ENCODE peak calls at places on chromosomes 1 and 21, in five cellular contexts. One of them, this sample, is unnamed.

GRCh38 chr1:180563013-180563827 is 4.5 kb downstream of the OVAAL start:
- DNase-seq in IMR-90: peak; percentile 77
- DNase-seq in heart left ventricle: peak; percentile 40
- DNase-seq in Peyer's patch: no peak
- DNase-seq in HCT116: no peak
- DNase-seq in this sample: peak; percentile 21

GRCh38 chr1:115515270-115515669 is 126.5 kb upstream of the VANGL1 start:
- DNase-seq in heart left ventricle: no peak
- DNase-seq in IMR-90: no peak
- DNase-seq in HCT116: no peak
- DNase-seq in Peyer's patch: no peak
- DNase-seq in this sample: no peak

GRCh38 chr1:85575363-85575995 is 5.1 kb upstream of the CCN1 start:
- DNase-seq in HCT116: no peak
- DNase-seq in heart left ventricle: no peak
- DNase-seq in Peyer's patch: no peak
- DNase-seq in IMR-90: no peak
- DNase-seq in this sample: no peak

GRCh38 chr21:41753001-41753725 is 13.7 kb downstream of the RIPK4 start:
- DNase-seq in IMR-90: no peak
- DNase-seq in Peyer's patch: no peak
- DNase-seq in heart left ventricle: no peak
- DNase-seq in HCT116: no peak
- DNase-seq in this sample: no peak

GRCh38 chr1:155929057-155929456 is 5.2 kb downstream of the KHDC4 start:
- DNase-seq in heart left ventricle: no peak
- DNase-seq in Peyer's patch: no peak
- DNase-seq in HCT116: no peak
- DNase-seq in IMR-90: no peak
- DNase-seq in this sample: no peak

GRCh38 chr1:235151033-235151432 is 10.0 kb downstream of the RBM34 start:
- DNase-seq in HCT116: no peak
- DNase-seq in heart left ventricle: no peak
- DNase-seq in IMR-90: no peak
- DNase-seq in Peyer's patch: no peak
- DNase-seq in this sample: no peak

GRCh38 chr1:231684333-231685244 is 58.0 kb downstream of the DISC1 start:
- DNase-seq in HCT116: no peak
- DNase-seq in Peyer's patch: no peak
- DNase-seq in heart left ventricle: no peak
- DNase-seq in IMR-90: peak; percentile 22
- DNase-seq in this sample: peak; percentile 48

GRCh38 chr1:85818371-85818770 is 110.1 kb upstream of the ZNHIT6 start:
- DNase-seq in HCT116: no peak
- DNase-seq in Peyer's patch: no peak
- DNase-seq in IMR-90: peak; percentile 79
- DNase-seq in heart left ventricle: no peak
- DNase-seq in this sample: no peak

GRCh38 chr1:5998906-5999301 is 6.7 kb upstream of the NPHP4 start:
- DNase-seq in heart left ventricle: no peak
- DNase-seq in Peyer's patch: no peak
- DNase-seq in IMR-90: no peak
- DNase-seq in HCT116: no peak
- DNase-seq in this sample: no peak

GRCh38 chr1:227883641-227884301 is 64.0 kb downstream of the WNT9A start:
- DNase-seq in HCT116: no peak
- DNase-seq in heart left ventricle: peak; percentile 17
- DNase-seq in Peyer's patch: no peak
- DNase-seq in IMR-90: no peak
- DNase-seq in this sample: no peak

GRCh38 chr1:23629728-23630290 is 61.8 kb upstream of the RPL11 start:
- DNase-seq in heart left ventricle: no peak
- DNase-seq in IMR-90: no peak
- DNase-seq in HCT116: no peak
- DNase-seq in Peyer's patch: no peak
- DNase-seq in this sample: no peak

GRCh38 chr1:151318975-151319374 is 8.2 kb downstream of the PI4KB start:
- DNase-seq in IMR-90: no peak
- DNase-seq in heart left ventricle: no peak
- DNase-seq in Peyer's patch: no peak
- DNase-seq in HCT116: no peak
- DNase-seq in this sample: no peak

GRCh38 chr21:26140185-26140584 is 30.4 kb downstream of the APP start:
- DNase-seq in IMR-90: peak; percentile 99
- DNase-seq in Peyer's patch: no peak
- DNase-seq in HCT116: peak; percentile 90
- DNase-seq in heart left ventricle: peak; percentile 75
- DNase-seq in this sample: peak; percentile 44

GRCh38 chr1:39363267-39363666 is 128.2 kb upstream of the BMP8A start:
- DNase-seq in Peyer's patch: no peak
- DNase-seq in heart left ventricle: no peak
- DNase-seq in HCT116: no peak
- DNase-seq in IMR-90: no peak
- DNase-seq in this sample: no peak

GRCh38 chr1:35261412-35262120 is 6.9 kb upstream of the ZMYM4 start:
- DNase-seq in HCT116: no peak
- DNase-seq in IMR-90: no peak
- DNase-seq in Peyer's patch: no peak
- DNase-seq in heart left ventricle: no peak
- DNase-seq in this sample: no peak

GRCh38 chr1:205042911-205043806 is at the start of gene CNTN2:
- DNase-seq in heart left ventricle: no peak
- DNase-seq in Peyer's patch: no peak
- DNase-seq in HCT116: no peak
- DNase-seq in IMR-90: no peak
- DNase-seq in this sample: no peak

GRCh38 chr21:42400525-42400924 is 3.2 kb upstream of the UBASH3A start:
- DNase-seq in IMR-90: peak; percentile 11
- DNase-seq in Peyer's patch: no peak
- DNase-seq in heart left ventricle: no peak
- DNase-seq in HCT116: no peak
- DNase-seq in this sample: no peak

GRCh38 chr1:220283616-220284015 is 11.4 kb upstream of the RAB3GAP2 start:
- DNase-seq in IMR-90: peak; percentile 29
- DNase-seq in Peyer's patch: no peak
- DNase-seq in HCT116: no peak
- DNase-seq in heart left ventricle: no peak
- DNase-seq in this sample: no peak

GRCh38 chr1:55288245-55288644 is 73.1 kb upstream of the USP24 start:
- DNase-seq in HCT116: no peak
- DNase-seq in Peyer's patch: peak; percentile 59
- DNase-seq in heart left ventricle: no peak
- DNase-seq in IMR-90: no peak
- DNase-seq in this sample: peak; percentile 19

GRCh38 chr1:48526045-48526714 is 54.2 kb upstream of the SPATA6 start:
- DNase-seq in heart left ventricle: no peak
- DNase-seq in HCT116: no peak
- DNase-seq in IMR-90: peak; percentile 35
- DNase-seq in Peyer's patch: no peak
- DNase-seq in this sample: peak; percentile 15

GRCh38 chr1:178374016-178374415 is 122.7 kb downstream of the CLEC20A start:
- DNase-seq in HCT116: no peak
- DNase-seq in Peyer's patch: no peak
- DNase-seq in heart left ventricle: no peak
- DNase-seq in IMR-90: no peak
- DNase-seq in this sample: no peak

GRCh38 chr1:223716302-223716862 is 4.0 kb downstream of the CAPN2 start:
- DNase-seq in heart left ventricle: no peak
- DNase-seq in Peyer's patch: peak; percentile 61
- DNase-seq in HCT116: no peak
- DNase-seq in IMR-90: no peak
- DNase-seq in this sample: peak; percentile 43
- TF ChIP-seq POLR2A in heart left ventricle: no peak
- TF ChIP-seq POLR2A in Peyer's patch: no peak
- TF ChIP-seq POLR2A in HCT116: no peak
- TF ChIP-seq POLR2A in IMR-90: no peak
- TF ChIP-seq POLR2A in this sample: no peak

DNA sequence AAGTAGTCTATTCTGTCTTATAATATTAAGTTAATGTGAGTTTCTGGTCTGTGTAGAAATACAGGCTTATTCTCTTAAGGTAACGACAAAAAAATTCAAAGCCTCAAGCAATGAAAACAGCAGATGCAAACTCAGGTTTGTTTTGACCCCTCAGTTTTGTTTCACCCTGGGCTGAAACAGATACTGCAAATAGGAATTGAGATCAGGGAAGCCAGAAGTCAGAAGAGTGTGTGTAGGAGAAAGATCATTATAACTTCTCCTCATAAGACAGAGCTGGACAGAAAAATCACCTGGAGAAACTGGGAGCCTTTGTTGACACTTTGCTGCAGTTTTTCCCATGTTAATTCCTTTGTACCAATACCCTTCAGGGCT is 23.8 kb downstream of the LRRC8B start:
- DNase-seq in Peyer's patch: no peak
- DNase-seq in IMR-90: no peak
- DNase-seq in HCT116: no peak
- DNase-seq in heart left ventricle: no peak
- DNase-seq in this sample: no peak
- H3K4me1 ChIP-seq in Peyer's patch: peaks cover 7% of the 10 kb centered on the region
- H3K4me1 ChIP-seq in IMR-90: no peaks in the 10 kb centered on the region
- H3K4me1 ChIP-seq in HCT116: no peaks in the 10 kb centered on the region
- H3K4me1 ChIP-seq in heart left ventricle: peaks cover 29% of the 10 kb centered on the region
- H3K4me1 ChIP-seq in this sample: peaks cover 5% of the 10 kb centered on the region

DNA sequence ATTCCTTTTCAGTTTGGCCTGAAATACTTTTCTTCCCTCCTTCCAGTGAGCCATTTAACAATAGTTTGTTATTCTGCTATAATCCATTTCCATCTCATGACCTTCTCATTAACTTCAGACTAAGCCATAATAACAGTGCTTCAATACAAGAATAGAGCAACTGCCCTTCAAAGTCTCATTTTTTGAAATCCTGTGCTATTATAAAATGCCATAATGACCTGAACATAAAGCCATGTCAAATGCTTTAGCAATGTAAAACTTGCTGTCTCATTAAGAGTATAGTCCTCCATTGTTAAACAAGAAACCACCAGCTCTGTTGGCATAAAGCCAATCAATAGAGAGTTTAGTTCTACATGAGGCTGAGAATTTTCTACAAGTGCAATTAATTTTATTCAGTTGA is 9.6 kb upstream of the PIGK start:
- DNase-seq in IMR-90: no peak
- DNase-seq in HCT116: no peak
- DNase-seq in heart left ventricle: no peak
- DNase-seq in Peyer's patch: no peak
- DNase-seq in this sample: no peak
- TF ChIP-seq POLR2A in IMR-90: no peak
- TF ChIP-seq POLR2A in HCT116: no peak
- TF ChIP-seq POLR2A in heart left ventricle: no peak
- TF ChIP-seq POLR2A in Peyer's patch: no peak
- TF ChIP-seq POLR2A in this sample: no peak

DNA sequence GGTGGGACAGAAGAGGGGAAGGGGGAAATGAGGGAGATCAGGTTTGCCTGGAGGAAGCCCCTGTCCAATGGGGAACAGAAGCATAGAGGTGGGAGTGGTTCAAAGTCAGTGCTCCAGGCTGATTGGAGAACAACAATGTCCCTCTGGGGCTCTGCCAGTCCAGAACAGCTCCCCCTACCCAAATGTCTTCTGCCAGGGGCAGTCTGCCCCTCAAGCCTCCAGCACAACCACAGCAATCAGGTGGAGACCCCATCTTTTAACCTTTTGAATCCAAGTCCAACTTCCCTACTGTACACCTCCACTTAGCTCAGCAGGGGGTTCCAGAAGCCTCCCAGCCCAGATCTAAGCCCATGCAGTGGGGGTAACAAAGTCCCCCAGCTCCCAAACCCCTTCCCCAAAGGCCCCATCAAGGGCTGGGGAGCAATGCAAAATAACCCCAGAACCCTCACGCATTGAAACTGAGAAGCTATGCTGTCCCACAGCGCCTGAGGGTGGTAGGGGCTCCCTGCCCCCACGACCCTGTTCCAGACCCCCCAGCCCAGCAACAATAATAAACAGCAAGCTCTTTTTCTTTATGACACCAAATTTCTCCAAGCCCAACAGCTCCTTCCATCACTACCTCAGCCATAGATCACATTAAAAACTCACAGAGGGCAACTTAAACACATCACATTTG is 3.3 kb downstream of the AHDC1 start:
- DNase-seq in IMR-90: peak; percentile 45
- DNase-seq in heart left ventricle: no peak
- DNase-seq in Peyer's patch: no peak
- DNase-seq in HCT116: no peak
- DNase-seq in this sample: no peak
- H3K4me1 ChIP-seq in IMR-90: peaks cover 48% of the 10 kb centered on the region
- H3K4me1 ChIP-seq in heart left ventricle: peaks cover 59% of the 10 kb centered on the region
- H3K4me1 ChIP-seq in Peyer's patch: peaks cover 74% of the 10 kb centered on the region
- H3K4me1 ChIP-seq in HCT116: peaks cover 36% of the 10 kb centered on the region
- H3K4me1 ChIP-seq in this sample: peaks cover 67% of the 10 kb centered on the region

GRCh38 chr1:207868252-207868768 is 42.6 kb downstream of the CD34 start:
- DNase-seq in heart left ventricle: peak; percentile 44
- DNase-seq in IMR-90: no peak
- DNase-seq in Peyer's patch: peak; percentile 50
- DNase-seq in HCT116: no peak
- DNase-seq in this sample: peak; percentile 60
- TF ChIP-seq POLR2A in heart left ventricle: no peak
- TF ChIP-seq POLR2A in IMR-90: no peak
- TF ChIP-seq POLR2A in Peyer's patch: peak; percentile 8
- TF ChIP-seq POLR2A in HCT116: no peak
- TF ChIP-seq POLR2A in this sample: no peak

GRCh38 chr1:27597511-27598216 is 6.3 kb downstream of the AHDC1 start:
- DNase-seq in IMR-90: peak; percentile 41
- DNase-seq in heart left ventricle: no peak
- DNase-seq in Peyer's patch: no peak
- DNase-seq in HCT116: no peak
- DNase-seq in this sample: no peak
- H3K4me1 ChIP-seq in IMR-90: peaks cover 70% of the 10 kb centered on the region
- H3K4me1 ChIP-seq in heart left ventricle: peaks cover 84% of the 10 kb centered on the region
- H3K4me1 ChIP-seq in Peyer's patch: peaks cover 100% of the 10 kb centered on the region
- H3K4me1 ChIP-seq in HCT116: peaks cover 36% of the 10 kb centered on the region
- H3K4me1 ChIP-seq in this sample: peaks cover 54% of the 10 kb centered on the region

DNA sequence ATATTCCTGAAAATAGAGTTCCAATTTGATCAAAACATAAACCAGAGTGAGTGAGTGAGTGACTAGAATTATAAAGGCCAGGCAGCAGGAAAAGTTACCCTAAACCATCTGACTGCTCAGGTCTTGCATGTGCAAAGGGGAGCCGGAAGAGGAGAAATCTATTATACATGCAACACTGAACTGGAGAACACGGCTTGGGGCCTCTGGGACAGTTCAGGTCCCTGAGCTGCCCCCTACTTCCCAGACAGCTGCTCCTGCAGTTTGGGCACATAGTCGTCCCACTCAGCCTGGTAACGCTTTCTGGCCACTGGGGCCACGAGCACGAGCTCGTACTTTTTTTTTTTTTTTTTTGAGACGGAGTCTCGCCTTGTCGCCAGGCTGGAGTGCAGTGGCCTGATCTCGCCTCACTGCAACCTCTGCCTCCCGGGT is 40.1 kb downstream of the PTPRC start:
- DNase-seq in IMR-90: no peak
- DNase-seq in HCT116: no peak
- DNase-seq in heart left ventricle: no peak
- DNase-seq in Peyer's patch: peak; percentile 75
- DNase-seq in this sample: peak; percentile 14
- TF ChIP-seq POLR2A in IMR-90: no peak
- TF ChIP-seq POLR2A in HCT116: no peak
- TF ChIP-seq POLR2A in heart left ventricle: no peak
- TF ChIP-seq POLR2A in Peyer's patch: no peak
- TF ChIP-seq POLR2A in this sample: no peak

DNA sequence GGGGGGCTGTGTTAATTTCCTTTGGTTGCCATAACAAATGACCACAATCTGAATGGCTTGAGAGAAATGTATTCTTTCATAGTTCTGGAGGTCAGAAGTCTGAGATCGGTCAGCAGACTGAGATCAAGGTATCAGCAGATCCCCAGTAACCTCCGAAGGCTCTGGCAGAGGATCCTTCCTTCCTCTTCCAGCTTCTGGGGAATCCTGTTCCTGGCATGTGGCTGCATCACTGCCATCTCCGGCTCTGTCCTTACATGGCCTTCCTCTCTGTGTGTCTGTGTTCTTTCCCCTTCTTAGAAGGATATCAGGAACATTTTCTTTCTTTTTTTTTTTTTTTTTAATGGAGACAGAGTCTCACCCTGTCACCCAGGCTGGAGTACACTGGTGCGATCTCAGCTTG is 25.8 kb downstream of the ACTL8 start:
- DNase-seq in heart left ventricle: no peak
- DNase-seq in Peyer's patch: no peak
- DNase-seq in IMR-90: no peak
- DNase-seq in HCT116: no peak
- DNase-seq in this sample: no peak
- H3K4me1 ChIP-seq in heart left ventricle: no peaks in the 10 kb centered on the region
- H3K4me1 ChIP-seq in Peyer's patch: no peaks in the 10 kb centered on the region
- H3K4me1 ChIP-seq in IMR-90: no peaks in the 10 kb centered on the region
- H3K4me1 ChIP-seq in HCT116: no peaks in the 10 kb centered on the region
- H3K4me1 ChIP-seq in this sample: no peaks in the 10 kb centered on the region